ENCODE peak calls at places on chromosomes 6 and 20, in ten cellular contexts. Z is right lobe of liver, U is neural progenitor cell, D is ovary, X is right atrium auricular region, Y is colonic mucosa, N is IMR-90, M is endodermal cell, Q is testis, E is left lung. H is an unnamed sample.

GRCh38 chr20:24605937-24606455 is 136.6 kb downstream of the SYNDIG1 start:
- DNase-seq in Q (no peak), Y (no peak), D (no peak), N (no peak), X (no peak), Z (no peak), E (no peak), U (no peak), M (peak; percentile 24), H (no peak)

GRCh38 chr6:83459663-83460062 is 28.8 kb upstream of the ME1 start:
- DNase-seq in E (no peak), M (no peak), Z (no peak), X (no peak), N (no peak), D (no peak), U (no peak), Y (no peak), Q (no peak), H (no peak)

GRCh38 chr6:145626857-145627256 is 108.5 kb downstream of the EPM2A start:
- DNase-seq in X (no peak), E (no peak), Q (no peak), N (peak; percentile 69), Y (no peak), M (no peak), D (no peak), Z (no peak), U (no peak), H (no peak)

GRCh38 chr6:5783584-5784089 is 223.1 kb downstream of the NRN1 start:
- DNase-seq in Z (no peak), N (no peak), Q (no peak), X (no peak), Y (no peak), U (no peak), M (peak; percentile 59), D (no peak), E (no peak), H (no peak)

GRCh38 chr6:150202404-150202803 is 59.6 kb downstream of the PPP1R14C start:
- DNase-seq in E (peak; percentile 48), Z (no peak), D (no peak), N (no peak), Q (no peak), U (no peak), Y (peak; percentile 79), X (no peak), M (peak; percentile 22), H (no peak)

GRCh38 chr6:121590438-121590837 is 155.0 kb downstream of the GJA1 start:
- DNase-seq in N (peak; percentile 72), Q (no peak), M (no peak), Y (no peak), U (no peak), X (no peak), D (no peak), Z (no peak), E (no peak), H (no peak)

GRCh38 chr6:87184762-87185250 is 29.4 kb downstream of the ZNF292 start:
- DNase-seq in Q (no peak), E (no peak), Y (no peak), Z (no peak), D (no peak), N (no peak), M (no peak), U (no peak), X (no peak), H (no peak)

GRCh38 chr6:93516441-93516840 is 97.1 kb upstream of the EPHA7 start:
- DNase-seq in U (no peak), D (no peak), Z (no peak), E (no peak), N (no peak), M (no peak), Q (no peak), Y (no peak), X (no peak), H (no peak)

GRCh38 chr20:38635721-38636285 is 34.2 kb downstream of the ARHGAP40 start:
- DNase-seq in E (no peak), D (no peak), X (no peak), U (no peak), Z (no peak), Y (no peak), Q (no peak), N (peak; percentile 32), M (no peak), H (no peak)

GRCh38 chr6:115932481-115932880 is 128.2 kb downstream of the FRK start:
- DNase-seq in E (no peak), X (no peak), Y (no peak), D (no peak), U (no peak), Q (no peak), M (no peak), Z (no peak), N (no peak), H (no peak)

GRCh38 chr6:159577564-159577963 is 115.5 kb downstream of the SOD2 start:
- DNase-seq in N (peak; percentile 4), Q (no peak), D (no peak), Z (no peak), Y (no peak), E (peak; percentile 36), M (peak; percentile 66), U (no peak), X (no peak), H (no peak)

GRCh38 chr6:51717477-51717876 is 369.9 kb downstream of the PKHD1 start:
- DNase-seq in E (no peak), U (no peak), Z (no peak), X (no peak), N (no peak), D (no peak), Y (no peak), M (no peak), Q (no peak), H (no peak)

GRCh38 chr6:166361080-166361429 is 18.7 kb upstream of the SFT2D1 start:
- DNase-seq in D (no peak), E (peak; percentile 49), Y (no peak), Q (peak; percentile 63), X (no peak), M (no peak), N (peak; percentile 24), U (no peak), Z (peak; percentile 92), H (no peak)

GRCh38 chr6:14305131-14305530 is 187.6 kb downstream of the CD83 start:
- DNase-seq in Q (no peak), D (no peak), M (no peak), X (no peak), E (no peak), Z (no peak), Y (no peak), U (no peak), N (no peak), H (no peak)

GRCh38 chr6:24566020-24566752 is 71.4 kb downstream of the ALDH5A1 start:
- DNase-seq in U (no peak), Z (no peak), N (peak; percentile 10), Q (no peak), X (no peak), M (no peak), D (no peak), E (no peak), Y (no peak), H (no peak)

DNA sequence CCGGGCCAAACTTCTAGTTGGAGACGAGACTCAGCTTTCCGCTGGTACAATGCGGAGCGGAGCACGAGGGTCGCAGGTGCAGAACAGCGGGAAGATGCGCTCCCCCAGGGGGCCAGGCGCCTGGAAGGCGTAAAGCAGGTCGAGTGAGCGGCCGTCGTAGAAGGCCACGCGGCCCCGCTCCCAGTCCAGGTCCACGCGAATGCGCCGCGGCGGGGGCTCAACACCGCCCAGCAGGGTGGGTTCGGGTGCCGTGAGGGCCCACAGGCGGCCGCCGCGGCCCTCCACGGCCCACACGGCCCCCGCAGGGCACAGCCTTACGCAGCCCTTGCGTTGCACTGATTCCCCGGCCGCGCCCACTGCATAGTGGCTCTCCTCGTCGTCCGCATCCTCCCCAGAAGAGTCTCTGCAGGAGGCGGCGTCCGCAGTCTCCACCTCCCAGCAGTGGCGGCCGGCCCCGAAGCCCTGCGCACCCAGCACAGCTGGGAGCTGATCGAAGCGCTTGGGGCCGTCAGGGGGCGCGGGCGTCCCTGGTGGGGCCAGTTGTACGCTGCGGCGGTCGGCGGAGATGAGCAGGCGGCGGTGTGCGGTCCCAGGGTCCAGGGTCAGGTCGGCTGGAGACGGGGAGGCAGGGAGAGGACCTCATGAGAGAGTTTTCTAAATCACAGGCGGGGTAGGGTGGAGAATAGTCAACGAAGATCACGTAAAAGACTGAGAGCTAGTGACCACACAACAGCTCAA is 4.3 kb downstream of the PPP1R11 start:
- DNase-seq in Y (peak; percentile 28), E (no peak), N (peak; percentile 15), U (peak; percentile 65), D (no peak), M (peak; percentile 73), Q (no peak), Z (no peak), X (no peak), H (no peak)
- TF ChIP-seq CTCF in Y (no peak), E (no peak), N (no peak), U (peak; percentile 34), D (no peak), M (peak; percentile 55), Q (no peak), Z (no peak), X (no peak), H (no peak)

GRCh38 chr20:62959101-62959971 is 6.8 kb downstream of the SLC17A9 start:
- DNase-seq in Y (no peak), Q (no peak), Z (no peak), U (no peak), M (no peak), D (no peak), X (no peak), N (no peak), E (no peak), H (no peak)
- H3K4me1 ChIP-seq in Y (peaks cover 9% of the 10 kb centered on the region), Q (peaks cover 9% of the 10 kb centered on the region), Z (peaks cover 20% of the 10 kb centered on the region), U (peaks cover 3% of the 10 kb centered on the region), M (peaks cover 5% of the 10 kb centered on the region), D (peaks cover 4% of the 10 kb centered on the region), X (no peaks in the 10 kb centered on the region), N (peaks cover 8% of the 10 kb centered on the region), E (peaks cover 3% of the 10 kb centered on the region), H (no peaks in the 10 kb centered on the region)

DNA sequence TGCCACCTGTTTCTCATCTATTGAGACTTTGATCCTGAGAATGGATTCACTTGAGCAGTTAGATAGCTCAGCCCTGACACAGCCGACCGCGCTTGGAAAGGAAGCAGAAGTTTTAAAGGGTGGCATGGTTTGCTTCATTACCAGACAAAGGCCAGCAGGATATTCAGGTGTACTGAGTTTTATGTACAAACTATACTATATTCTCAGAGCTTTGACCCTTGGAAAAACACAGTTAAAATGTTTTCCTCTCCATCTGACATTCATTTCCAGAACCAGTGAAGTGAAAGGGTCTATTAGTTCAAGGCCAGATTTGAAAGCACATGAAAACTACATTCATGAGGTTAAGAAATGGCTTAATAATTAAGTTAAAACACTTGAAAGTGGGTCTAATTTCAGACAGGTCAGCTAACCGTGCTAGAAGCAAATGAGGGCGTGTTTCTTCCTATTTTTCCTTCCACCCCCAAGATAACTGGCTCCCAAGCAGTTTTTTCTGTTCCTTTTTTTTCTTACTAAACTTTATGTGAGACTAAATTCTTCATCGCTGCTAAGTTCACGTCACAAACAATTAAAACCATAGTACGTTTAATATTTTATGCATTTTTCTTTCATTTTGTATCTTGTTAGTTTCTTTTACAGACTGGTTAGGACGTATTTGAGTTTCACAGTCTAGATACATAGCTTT is 385.3 kb upstream of the SOX4 start:
- DNase-seq in N (no peak), X (no peak), Y (no peak), E (no peak), D (no peak), U (no peak), Z (no peak), M (no peak), Q (no peak), H (no peak)
- H3K4me3 ChIP-seq in N (no peak overlapping the region), X (no peak overlapping the region), Y (no peak overlapping the region), E (no peak overlapping the region), D (no peak overlapping the region), U (no peak overlapping the region), Z (no peak overlapping the region), M (no peak overlapping the region), Q (no peak overlapping the region), H (no peak overlapping the region)

GRCh38 chr6:46184114-46184513 is 13.3 kb upstream of the ENPP5 start:
- DNase-seq in M (no peak), N (peak; percentile 71), Y (no peak), Z (no peak), D (no peak), X (no peak), E (no peak), U (no peak), Q (no peak), H (peak; percentile 7)
- TF ChIP-seq CTCF in M (peak; percentile 26), N (no peak), Y (no peak), Z (no peak), D (no peak), X (no peak), E (no peak), U (no peak), Q (no peak), H (no peak)